ENCODE peak calls at places on chromosomes 2 and 18, in five cellular contexts. G, O, A, R and I are unnamed samples.

GRCh38 chr2:38149533-38149932 is 73.6 kb upstream of the CYP1B1 start:
- DNase-seq in G (no peak), O (no peak), A (no peak), R (no peak), I (no peak)

GRCh38 chr2:239140346-239141020 is 260.3 kb downstream of the HDAC4 start:
- DNase-seq in G (no peak), O (no peak), A (peak), R (no peak), I (no peak)

GRCh38 chr2:120982598-120982997 is 246.9 kb downstream of the GLI2 start:
- DNase-seq in G (no peak), O (no peak), A (no peak), R (no peak), I (no peak)

GRCh38 chr2:69837533-69837932 is 8.1 kb downstream of the GMCL1 start:
- DNase-seq in G (no peak), O (no peak), A (no peak), R (no peak), I (no peak)

GRCh38 chr2:111617299-111617803 is 266.6 kb downstream of the ANAPC1 start:
- DNase-seq in G (peak), O (peak), A (peak), R (peak), I (no peak)

GRCh38 chr2:95009009-95009760 is 16.3 kb upstream of the MAL start:
- DNase-seq in G (no peak), O (no peak), A (no peak), R (no peak), I (no peak)

GRCh38 chr2:156845806-156846558 is 409.8 kb downstream of the GPD2 start:
- DNase-seq in G (no peak), O (no peak), A (no peak), R (no peak), I (no peak)

GRCh38 chr2:127537142-127537541 is 1.7 kb downstream of the MYO7B start:
- DNase-seq in G (no peak), O (no peak), A (no peak), R (no peak), I (no peak)

GRCh38 chr2:155692108-155692507 is 640.4 kb downstream of the NR4A2 start:
- DNase-seq in G (no peak), O (no peak), A (no peak), R (no peak), I (no peak)

GRCh38 chr2:28234807-28235206 is 157.9 kb upstream of the FOSL2 start:
- DNase-seq in G (no peak), O (no peak), A (no peak), R (no peak), I (no peak)

GRCh38 chr2:117789505-117789904 is 25.0 kb upstream of the DDX18 start:
- DNase-seq in G (no peak), O (no peak), A (no peak), R (no peak), I (no peak)

GRCh38 chr2:117786520-117786919 is 28.0 kb upstream of the DDX18 start:
- DNase-seq in G (no peak), O (peak), A (no peak), R (no peak), I (no peak)

GRCh38 chr2:117785740-117786139 is 28.8 kb upstream of the DDX18 start:
- DNase-seq in G (peak), O (peak), A (peak), R (peak), I (peak)
- TF ChIP-seq CTCF in G (peak), O (peak), A (peak), R (peak), I (peak)

DNA sequence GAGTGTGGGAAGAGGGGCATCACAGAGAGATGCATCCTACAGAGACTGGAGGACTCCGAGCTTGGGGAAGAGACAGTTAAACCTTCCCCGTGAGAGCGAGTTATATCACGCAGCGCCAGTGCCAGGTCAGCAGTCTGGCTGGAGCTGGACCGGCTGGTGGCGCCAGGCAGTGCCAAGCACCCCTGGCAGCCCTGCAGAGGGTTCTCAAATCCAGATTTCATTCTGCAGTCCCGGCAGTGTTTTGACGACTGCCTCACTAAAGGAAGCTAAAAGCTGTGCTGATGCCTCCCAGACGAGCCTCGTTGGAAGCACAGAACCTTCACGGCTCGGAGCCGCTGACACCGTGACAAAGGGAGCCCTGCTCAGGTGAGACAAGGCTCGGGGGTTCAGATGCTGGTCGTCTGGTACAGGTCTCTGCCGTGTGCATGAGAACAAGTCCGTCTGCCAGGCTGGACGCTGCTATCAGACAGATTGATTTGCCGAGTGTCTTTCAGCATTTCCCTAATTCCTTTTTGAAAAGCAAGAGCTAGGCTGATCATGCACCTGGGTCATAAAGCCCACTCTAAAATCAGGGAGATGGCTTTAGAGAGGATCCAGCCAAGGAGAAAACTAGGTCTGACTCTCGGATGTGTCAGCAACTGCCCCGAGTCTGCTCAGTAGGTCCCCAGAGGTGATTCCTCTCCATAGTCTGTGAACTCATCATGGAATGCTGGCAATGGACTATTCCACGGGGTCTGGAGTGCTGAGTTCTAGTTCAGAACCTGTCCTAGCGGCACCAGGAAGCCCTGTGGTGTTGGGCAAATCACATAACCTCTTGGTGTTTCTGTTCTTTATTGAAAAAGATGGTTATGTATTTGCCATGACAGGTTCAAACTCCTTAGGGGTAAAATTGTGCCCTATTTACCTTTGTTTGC is 240.6 kb downstream of the SOX11 start:
- DNase-seq in G (no peak), O (no peak), A (no peak), R (no peak), I (no peak)
- TF ChIP-seq CTCF in G (no peak), O (no peak), A (no peak), R (no peak), I (no peak)

DNA sequence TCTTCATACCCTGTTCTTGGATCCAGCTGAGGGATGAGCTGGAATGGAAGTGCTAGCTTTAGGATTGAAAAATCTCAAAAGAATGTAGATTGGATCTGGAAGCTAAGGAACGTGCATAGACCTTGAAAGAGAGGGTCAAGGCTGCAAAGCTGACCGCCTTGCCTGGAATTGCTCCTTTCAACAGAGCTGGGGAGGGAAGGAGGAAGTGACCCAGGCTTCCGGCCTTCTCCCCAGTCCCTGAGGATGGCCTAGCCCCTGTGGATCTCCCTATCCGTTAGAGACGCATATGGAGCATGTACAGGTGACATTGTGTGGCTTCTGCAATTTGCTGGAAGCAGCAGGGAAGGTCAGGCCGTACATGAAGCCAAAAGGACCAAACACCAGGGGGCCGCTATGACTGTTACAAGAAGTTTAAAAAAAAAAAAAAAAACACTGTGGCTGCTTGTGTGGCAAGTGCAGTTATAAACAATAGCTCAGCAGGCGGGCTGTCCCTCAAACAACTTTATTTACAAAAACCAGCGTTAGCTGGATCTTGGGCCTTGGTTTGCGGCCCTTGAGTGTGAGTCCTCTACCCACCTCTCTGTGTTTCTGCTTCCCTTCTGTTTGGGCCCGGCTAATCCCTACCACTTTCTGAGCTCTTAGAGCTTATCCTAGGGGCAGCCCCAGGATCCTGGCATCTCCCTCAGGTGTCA is 227.6 kb downstream of the SEPTIN10 start:
- DNase-seq in G (no peak), O (no peak), A (no peak), R (no peak), I (no peak)
- TF ChIP-seq CTCF in G (no peak), O (no peak), A (no peak), R (no peak), I (no peak)

GRCh38 chr2:48471048-48471474 is 58.9 kb upstream of the STON1 start:
- DNase-seq in G (peak), O (peak), A (peak), R (peak), I (peak)
- TF ChIP-seq CTCF in G (peak), O (peak), A (peak), R (peak), I (peak)

GRCh38 chr18:32848836-32849235 is 76.0 kb upstream of the KLHL14 start:
- DNase-seq in G (no peak), O (peak), A (peak), R (no peak), I (peak)

GRCh38 chr18:32851936-32852335 is 79.1 kb upstream of the KLHL14 start:
- DNase-seq in G (no peak), O (no peak), A (no peak), R (no peak), I (peak)

DNA sequence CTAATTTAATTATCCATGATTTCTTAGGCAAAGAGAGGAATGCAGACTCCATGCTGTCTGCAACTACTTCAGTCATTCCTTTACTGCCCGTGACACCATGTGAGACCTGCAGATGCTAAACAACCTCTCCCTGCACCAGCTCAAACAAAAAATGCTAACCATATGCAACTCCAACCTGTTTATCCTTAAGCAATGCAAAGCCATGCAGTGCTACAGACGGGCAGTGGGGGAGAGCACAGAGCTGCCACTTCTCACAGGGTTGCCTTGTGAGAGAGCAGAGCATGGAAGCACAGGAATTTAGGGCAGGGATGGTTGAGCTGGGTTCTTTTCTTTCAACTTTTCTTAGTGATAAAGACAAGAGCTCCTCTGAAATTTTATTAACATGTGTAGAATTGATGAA is 74.9 kb upstream of the KLHL14 start:
- DNase-seq in G (no peak), O (no peak), A (no peak), R (no peak), I (no peak)
- TF ChIP-seq CTCF in G (no peak), O (no peak), A (no peak), R (no peak), I (no peak)

GRCh38 chr2:219253753-219254589 is at the start of gene TUBA4A:
- DNase-seq in G (peak), O (peak), A (peak), R (peak), I (peak)
- TF ChIP-seq CTCF in G (no peak), O (no peak), A (no peak), R (peak), I (no peak)

GRCh38 chr2:217953011-217953481 is 49.7 kb downstream of the TNS1 start:
- DNase-seq in G (no peak), O (peak), A (peak), R (no peak), I (peak)

GRCh38 chr2:217952409-217952808 is 50.4 kb downstream of the TNS1 start:
- DNase-seq in G (no peak), O (no peak), A (no peak), R (no peak), I (no peak)

GRCh38 chr2:217954051-217954450 is 48.7 kb downstream of the TNS1 start:
- DNase-seq in G (no peak), O (no peak), A (no peak), R (no peak), I (no peak)

GRCh38 chr2:217954469-217954868 is 48.3 kb downstream of the TNS1 start:
- DNase-seq in G (no peak), O (no peak), A (no peak), R (no peak), I (no peak)

DNA sequence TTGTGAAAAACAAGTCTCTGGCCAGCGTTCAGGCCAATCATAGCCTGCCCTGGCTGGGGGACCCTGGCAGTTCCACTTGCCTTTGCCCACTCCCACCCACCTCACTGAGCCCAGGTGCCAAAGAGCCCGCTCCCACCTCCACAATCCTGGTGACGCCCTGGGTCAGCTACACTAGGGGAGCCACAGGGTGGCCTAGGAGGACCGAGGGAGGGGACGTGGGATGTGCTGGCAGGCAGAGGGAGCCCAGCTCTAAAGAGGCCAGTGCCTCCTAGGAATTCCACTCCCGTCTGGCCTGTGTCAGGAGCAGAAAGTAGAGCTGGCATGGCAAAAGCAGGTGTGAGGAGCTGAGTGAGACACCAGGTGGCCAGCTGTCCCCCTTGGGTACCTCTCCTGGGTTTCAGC is 49.3 kb downstream of the TNS1 start:
- DNase-seq in G (no peak), O (no peak), A (no peak), R (no peak), I (no peak)
- TF ChIP-seq CTCF in G (no peak), O (no peak), A (no peak), R (no peak), I (no peak)